ENCODE peak calls at places on chromosome 18, in four cellular contexts. K is endothelial cell of umbilical vein, S is K562, T is GM12878. W is an unnamed sample.

GRCh38 chr18:57107141-57107832 is 39.6 kb upstream of the BOD1L2 start:
- DNase-seq in K (peak), S (peak), T (no peak), W (peak)

GRCh38 chr18:59801576-59801975 is 98.2 kb upstream of the PMAIP1 start:
- DNase-seq in K (no peak), S (no peak), T (no peak), W (no peak)

GRCh38 chr18:48412339-48412929 is 3.3 kb upstream of the ZBTB7C start:
- DNase-seq in K (peak), S (peak), T (no peak), W (no peak)

GRCh38 chr18:45340884-45341283 is 274.4 kb upstream of the SLC14A2 start:
- DNase-seq in K (no peak), S (no peak), T (no peak), W (no peak)

GRCh38 chr18:77822552-77823138 is 573.0 kb downstream of the GALR1 start:
- DNase-seq in K (no peak), S (no peak), T (no peak), W (no peak)

GRCh38 chr18:35756506-35757117 is 175.1 kb downstream of the GALNT1 start:
- DNase-seq in K (peak), S (peak), T (no peak), W (peak)

GRCh38 chr18:24273596-24273995 is 124.0 kb downstream of the OSBPL1A start:
- DNase-seq in K (no peak), S (no peak), T (no peak), W (peak)

GRCh38 chr18:6868033-6868432 is 138.5 kb downstream of the ARHGAP28 start:
- DNase-seq in K (no peak), S (no peak), T (no peak), W (no peak)

GRCh38 chr18:66993492-66993891 is 389.6 kb upstream of the CDH19 start:
- DNase-seq in K (no peak), S (no peak), T (no peak), W (no peak)

GRCh38 chr18:47215554-47216138 is 35.8 kb downstream of the SKOR2 start:
- DNase-seq in K (peak), S (peak), T (peak), W (peak)

GRCh38 chr18:67875057-67875456 is 358.5 kb upstream of the DSEL start:
- DNase-seq in K (no peak), S (no peak), T (no peak), W (no peak)

GRCh38 chr18:31750259-31750658 is 10.4 kb downstream of the SLC25A52 start:
- DNase-seq in K (no peak), S (no peak), T (no peak), W (no peak)

GRCh38 chr18:22951823-22952222 is 18.7 kb downstream of the RBBP8 start:
- DNase-seq in K (no peak), S (no peak), T (no peak), W (no peak)

GRCh38 chr18:48263913-48264506 is 145.2 kb downstream of the ZBTB7C start:
- DNase-seq in K (no peak), S (no peak), T (no peak), W (no peak)

GRCh38 chr18:683531-683930 is 26.1 kb downstream of the TYMS start:
- DNase-seq in K (no peak), S (no peak), T (no peak), W (no peak)

GRCh38 chr18:9539283-9539682 is 64.0 kb downstream of the RALBP1 start:
- DNase-seq in K (peak), S (no peak), T (no peak), W (peak)

GRCh38 chr18:39455300-39455699 is 1889.7 kb upstream of the CELF4 start:
- DNase-seq in K (peak), S (no peak), T (no peak), W (peak)

GRCh38 chr18:13006731-13007550 is 15.8 kb downstream of the CEP192 start:
- DNase-seq in K (no peak), S (no peak), T (no peak), W (no peak)

GRCh38 chr18:1958798-1959197 is 612.5 kb downstream of the METTL4 start:
- DNase-seq in K (no peak), S (no peak), T (no peak), W (no peak)

GRCh38 chr18:37391698-37392548 is 173.7 kb downstream of the CELF4 start:
- DNase-seq in K (no peak), S (no peak), T (peak), W (no peak)

GRCh38 chr18:7808992-7809391 is 241.9 kb downstream of the PTPRM start:
- DNase-seq in K (no peak), S (no peak), T (no peak), W (no peak)

GRCh38 chr18:57209697-57210096 is 62.8 kb downstream of the BOD1L2 start:
- DNase-seq in K (no peak), S (no peak), T (no peak), W (no peak)

GRCh38 chr18:2108581-2108980 is 462.7 kb downstream of the METTL4 start:
- DNase-seq in K (no peak), S (no peak), T (no peak), W (no peak)

GRCh38 chr18:63505566-63506335 is 29.0 kb downstream of the SERPINB5 start:
- DNase-seq in K (peak), S (peak), T (no peak), W (peak)

GRCh38 chr18:28002841-28003240 is 174.1 kb downstream of the CDH2 start:
- DNase-seq in K (no peak), S (no peak), T (no peak), W (no peak)

GRCh38 chr18:3593381-3593903 is 143.5 kb downstream of the TGIF1 start:
- DNase-seq in K (no peak), S (peak), T (no peak), W (peak)

GRCh38 chr18:906416-907170 is 1.9 kb downstream of the ADCYAP1 start:
- DNase-seq in K (no peak), S (no peak), T (no peak), W (no peak)

GRCh38 chr18:45910405-45911023 is 56.6 kb downstream of the EPG5 start:
- DNase-seq in K (peak), S (peak), T (peak), W (peak)

GRCh38 chr18:7872569-7872968 is 305.5 kb downstream of the PTPRM start:
- DNase-seq in K (peak), S (no peak), T (no peak), W (peak)

GRCh38 chr18:2588666-2589344 is 17.4 kb downstream of the NDC80 start:
- DNase-seq in K (no peak), S (no peak), T (no peak), W (no peak)

GRCh38 chr18:78697446-78697845 is 282.2 kb upstream of the SALL3 start:
- DNase-seq in K (no peak), S (no peak), T (no peak), W (no peak)

GRCh38 chr18:62788891-62789290 is 73.5 kb downstream of the PHLPP1 start:
- DNase-seq in K (no peak), S (no peak), T (no peak), W (no peak)

GRCh38 chr18:63161032-63161727 is 158.4 kb downstream of the BCL2 start:
- DNase-seq in K (no peak), S (no peak), T (peak), W (no peak)

GRCh38 chr18:36519358-36519757 is 221.8 kb downstream of the FHOD3 start:
- DNase-seq in K (no peak), S (no peak), T (no peak), W (peak)

GRCh38 chr18:24982831-24983230 is 369.1 kb downstream of the ZNF521 start:
- DNase-seq in K (peak), S (no peak), T (no peak), W (peak)

DNA sequence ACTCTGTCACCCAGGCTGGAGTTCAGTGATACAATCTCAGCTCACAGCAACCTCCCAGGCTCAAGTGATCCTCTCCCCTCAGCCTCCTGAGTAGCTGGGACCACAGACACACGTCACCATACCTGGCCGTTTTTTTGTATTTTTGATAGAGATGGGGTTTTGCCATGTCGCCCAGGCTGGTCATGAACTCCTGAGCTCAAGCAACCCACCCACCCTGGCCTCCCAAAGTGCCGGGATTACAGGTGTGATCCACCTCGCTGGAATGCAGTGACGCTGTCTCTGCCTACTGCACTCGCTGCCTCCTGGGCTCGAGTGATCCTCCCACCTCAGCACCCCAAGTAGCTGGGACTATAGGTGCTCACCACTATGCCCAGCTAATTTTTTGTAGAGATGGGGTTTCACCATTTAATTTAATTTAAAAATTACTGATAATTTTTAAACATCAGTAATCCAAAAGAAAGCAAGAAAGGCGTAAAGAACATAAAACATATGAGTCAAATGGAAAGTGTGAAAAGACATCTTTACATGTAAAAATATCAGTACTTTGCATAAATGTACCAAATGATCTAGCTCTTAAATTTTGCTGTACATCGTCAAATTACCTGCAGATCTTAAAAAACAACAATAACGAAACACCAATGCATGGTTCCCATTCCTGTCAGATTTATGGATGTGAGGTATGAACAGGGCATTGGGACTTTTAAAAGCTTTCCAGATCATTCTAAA is 2.8 kb upstream of the ZNF236 start:
- DNase-seq in K (no peak), S (no peak), T (no peak), W (no peak)
- TF ChIP-seq FOS in K (no peak), S (no peak), T (no peak), W (no peak)

DNA sequence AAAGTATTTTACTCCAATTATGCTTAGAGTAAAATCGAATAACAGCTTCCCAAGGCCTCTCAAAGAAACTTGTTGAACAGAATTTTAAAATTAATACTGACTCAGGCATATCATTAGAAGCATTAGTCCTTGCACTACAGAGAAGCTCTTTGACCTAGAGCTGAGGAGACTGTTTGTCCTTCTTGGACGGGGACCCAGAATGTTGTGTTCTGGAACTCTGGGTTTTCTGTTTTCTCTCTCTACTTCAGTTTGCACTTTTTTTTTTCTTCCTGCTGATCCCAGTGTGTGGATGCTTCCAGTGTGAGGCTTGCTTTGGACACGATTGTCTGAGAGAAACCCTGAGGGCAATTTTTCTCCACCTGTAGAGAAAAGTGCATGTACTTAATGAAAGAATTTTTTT is 847.6 kb downstream of the SOCS6 start:
- DNase-seq in K (no peak), S (no peak), T (no peak), W (no peak)
- TF ChIP-seq FOS in K (no peak), S (no peak), T (no peak), W (no peak)

DNA sequence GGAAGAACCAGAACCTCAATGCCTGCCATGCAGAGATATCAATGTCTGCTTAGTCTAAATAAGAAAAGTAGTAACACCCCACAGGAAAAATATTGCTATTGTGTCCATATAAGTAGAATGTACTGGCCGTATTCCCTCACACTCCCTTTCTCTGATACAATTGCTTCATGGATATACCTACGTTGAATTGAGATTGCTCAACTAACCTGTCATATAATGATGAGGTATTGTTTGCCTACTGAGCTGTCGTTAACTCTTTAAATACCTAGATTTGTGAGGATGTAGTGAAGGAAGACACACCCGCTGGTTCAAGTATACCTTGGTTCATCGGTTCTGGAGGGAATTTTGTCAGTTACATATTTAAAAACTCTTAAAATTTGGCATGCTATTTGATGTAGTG is 480.7 kb upstream of the TCF4 start:
- DNase-seq in K (no peak), S (no peak), T (no peak), W (no peak)
- TF ChIP-seq FOS in K (no peak), S (no peak), T (no peak), W (no peak)

GRCh38 chr18:54776282-54776977 is 51.8 kb upstream of the RAB27B start:
- DNase-seq in K (peak), S (peak), T (peak), W (peak)

GRCh38 chr18:54777118-54777791 is 51.0 kb upstream of the RAB27B start:
- DNase-seq in K (no peak), S (no peak), T (no peak), W (no peak)

GRCh38 chr18:54774971-54775665 is 53.2 kb upstream of the RAB27B start:
- DNase-seq in K (peak), S (no peak), T (no peak), W (peak)

GRCh38 chr18:54774423-54774822 is 53.9 kb upstream of the RAB27B start:
- DNase-seq in K (no peak), S (no peak), T (no peak), W (peak)

GRCh38 chr18:54775686-54776085 is 52.6 kb upstream of the RAB27B start:
- DNase-seq in K (peak), S (peak), T (no peak), W (peak)
- TF ChIP-seq FOS in K (peak), S (no peak), T (no peak), W (peak)